ENCODE peak calls at places on chromosomes 12 and 14, in five cellular contexts. X is A549, C is AG04450, W is uterus, E is pancreas. B is an unnamed sample.
A peak's percentile ranks its signal among the peaks of the same experiment; 100 is the strongest.

GRCh38 chr14:77557391-77557790 is 58.8 kb upstream of the ISM2 start:
- DNase-seq in X (no peak), C (no peak), W (no peak), E (no peak), B (no peak)

GRCh38 chr14:66403183-66403582 is 83.0 kb upstream of the CCDC196 start:
- DNase-seq in X (peak; percentile 59), C (no peak), W (no peak), E (no peak), B (no peak)

GRCh38 chr12:132803883-132804282 is 24.8 kb downstream of the GOLGA3 start:
- DNase-seq in X (no peak), C (no peak), W (peak; percentile 66), E (no peak), B (no peak)

GRCh38 chr14:66651536-66652220 is 143.7 kb downstream of the GPHN start:
- DNase-seq in X (no peak), C (no peak), W (no peak), E (no peak), B (no peak)

GRCh38 chr12:40819427-40820108 is 127.3 kb downstream of the CNTN1 start:
- DNase-seq in X (peak; percentile 38), C (no peak), W (peak; percentile 19), E (no peak), B (no peak)

GRCh38 chr12:110677206-110677911 is 11.6 kb downstream of the HVCN1 start:
- DNase-seq in X (no peak), C (no peak), W (no peak), E (no peak), B (no peak)

GRCh38 chr12:12718853-12719252 is 1.7 kb downstream of the CDKN1B start:
- DNase-seq in X (peak; percentile 39), C (no peak), W (no peak), E (no peak), B (no peak)

GRCh38 chr14:20499108-20499507 is 6.2 kb upstream of the RNASE10 start:
- DNase-seq in X (no peak), C (no peak), W (no peak), E (no peak), B (no peak)

GRCh38 chr12:32249701-32250270 is 143.1 kb downstream of the BICD1 start:
- DNase-seq in X (no peak), C (no peak), W (no peak), E (no peak), B (no peak)

GRCh38 chr12:29039013-29039412 is 110.1 kb upstream of the FAR2 start:
- DNase-seq in X (no peak), C (peak; percentile 60), W (no peak), E (no peak), B (no peak)

GRCh38 chr12:12428961-12429657 is 72.2 kb downstream of the BORCS5 start:
- DNase-seq in X (no peak), C (no peak), W (no peak), E (no peak), B (no peak)

GRCh38 chr14:102693006-102693755 is 84.1 kb upstream of the TRAF3 start:
- DNase-seq in X (no peak), C (no peak), W (no peak), E (no peak), B (no peak)

GRCh38 chr14:105748204-105748578 is 221.8 kb downstream of the TMEM121 start:
- DNase-seq in X (peak; percentile 22), C (no peak), W (peak; percentile 34), E (no peak), B (no peak)

DNA sequence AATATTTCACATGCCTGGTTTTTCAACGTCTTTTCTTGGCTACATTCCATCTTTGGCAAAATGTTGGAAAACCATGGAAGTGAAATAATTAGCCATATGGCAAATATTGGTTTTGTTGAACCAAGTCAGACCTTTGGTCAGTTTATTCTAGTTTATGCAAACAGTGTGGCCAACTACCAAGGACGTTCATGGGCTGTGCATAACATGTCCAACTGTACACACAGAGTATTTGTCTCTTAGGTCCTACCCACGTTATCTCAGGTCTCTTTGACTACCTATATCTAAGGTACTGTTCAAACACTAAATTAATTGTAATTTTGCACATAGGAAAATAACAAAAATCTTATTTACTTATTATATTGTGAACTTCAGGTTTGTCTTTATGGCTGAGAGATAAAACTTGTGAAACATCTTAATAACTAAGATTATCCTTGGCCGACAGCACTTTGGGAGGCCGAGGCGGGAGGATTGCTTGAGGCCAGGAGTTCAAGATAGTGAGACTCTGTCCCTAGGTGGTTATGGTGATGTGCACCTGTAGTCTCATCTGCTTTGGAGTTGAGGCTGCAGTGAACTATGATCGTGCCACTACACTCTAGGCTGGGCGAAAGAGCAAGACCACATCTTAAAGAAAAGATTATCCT is 22.4 kb downstream of the DIP2B start:
- DNase-seq in X (no peak), C (no peak), W (no peak), E (peak; percentile 47), B (no peak)
- H3K4me3 ChIP-seq in X (no peak overlapping the region), C (no peak overlapping the region), W (no peak overlapping the region), E (no peak overlapping the region), B (no peak overlapping the region)

GRCh38 chr14:88823968-88824313 is 510 bp upstream of the TTC8 start:
- DNase-seq in X (no peak), C (no peak), W (no peak), E (no peak), B (no peak)

GRCh38 chr14:88821888-88822287 is 2.6 kb upstream of the TTC8 start:
- DNase-seq in X (no peak), C (no peak), W (no peak), E (no peak), B (no peak)

GRCh38 chr14:88825078-88825458 is 617 bp downstream of the TTC8 start:
- DNase-seq in X (no peak), C (no peak), W (no peak), E (no peak), B (no peak)

GRCh38 chr14:88824314-88825077 is at the start of gene TTC8:
- DNase-seq in X (peak; percentile 93), C (peak; percentile 70), W (peak; percentile 87), E (peak; percentile 85), B (peak; percentile 86)

DNA sequence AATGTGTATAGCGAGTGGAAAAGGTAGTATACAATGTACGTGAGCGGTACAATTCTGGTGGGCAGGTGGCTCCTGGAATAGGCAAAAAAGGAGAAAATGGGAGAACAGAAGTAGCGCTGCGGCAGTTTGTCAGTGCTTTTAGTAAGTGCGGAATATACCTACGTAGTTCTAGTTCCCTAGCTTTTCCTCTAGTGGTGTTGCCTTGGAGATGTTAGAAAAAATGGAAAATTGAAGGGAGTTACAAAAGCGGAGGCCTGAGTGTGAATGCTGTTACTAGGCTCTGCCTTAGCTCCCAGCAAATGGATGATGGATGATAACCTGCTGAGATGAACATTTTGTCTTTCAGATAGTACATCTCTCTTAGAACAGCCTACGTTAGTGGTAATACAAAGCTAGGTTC is 1.1 kb downstream of the TTC8 start:
- DNase-seq in X (no peak), C (no peak), W (no peak), E (no peak), B (no peak)
- H3K4me3 ChIP-seq in X (peak overlapping the region; percentile 85), C (peak overlapping the region; percentile 82), W (no peak overlapping the region), E (peak overlapping the region; percentile 82), B (no peak overlapping the region)

GRCh38 chr12:54140958-54141388 is 47.8 kb downstream of the SMUG1 start:
- DNase-seq in X (no peak), C (no peak), W (peak; percentile 72), E (no peak), B (peak; percentile 5)
- H3K4me3 ChIP-seq in X (no peak overlapping the region), C (no peak overlapping the region), W (no peak overlapping the region), E (no peak overlapping the region), B (no peak overlapping the region)

DNA sequence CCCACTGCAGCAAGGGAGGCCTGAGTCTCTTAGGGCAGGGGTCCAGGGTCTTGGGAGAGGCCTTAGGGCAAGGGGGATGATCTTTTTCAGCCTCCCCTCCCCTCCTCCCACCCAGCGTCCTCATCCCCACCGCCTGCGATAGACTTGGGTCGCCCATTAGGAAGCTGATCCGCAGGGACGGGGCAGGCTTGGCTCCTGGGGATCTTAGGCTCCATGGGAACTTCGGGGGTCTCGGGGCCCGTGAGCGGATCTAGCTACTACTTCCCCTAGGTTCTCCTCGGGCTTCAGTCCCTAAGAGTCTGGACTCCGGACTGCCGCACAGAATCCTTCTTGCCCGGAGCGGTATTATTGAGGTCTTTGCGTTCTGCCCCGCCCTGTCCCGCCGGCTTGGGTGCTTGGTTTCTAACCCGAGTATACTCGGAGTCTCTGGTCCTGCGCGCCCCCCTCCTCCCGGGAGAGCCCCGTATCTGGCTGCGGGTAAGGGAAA is 2.2 kb upstream of the PTHLH start:
- DNase-seq in X (no peak), C (no peak), W (no peak), E (no peak), B (no peak)
- H3K4me3 ChIP-seq in X (peak overlapping the region; percentile 37), C (peak overlapping the region; percentile 50), W (peak overlapping the region; percentile 10), E (peak overlapping the region; percentile 53), B (no peak overlapping the region)

GRCh38 chr12:75951399-75952228 is 80.0 kb downstream of the PHLDA1 start:
- DNase-seq in X (peak; percentile 61), C (no peak), W (no peak), E (no peak), B (no peak)

GRCh38 chr12:75955251-75955650 is 76.3 kb downstream of the PHLDA1 start:
- DNase-seq in X (no peak), C (no peak), W (no peak), E (no peak), B (no peak)

GRCh38 chr12:75954749-75955148 is 76.8 kb downstream of the PHLDA1 start:
- DNase-seq in X (no peak), C (no peak), W (no peak), E (no peak), B (no peak)

GRCh38 chr12:75953312-75953906 is 78.2 kb downstream of the PHLDA1 start:
- DNase-seq in X (peak; percentile 88), C (no peak), W (no peak), E (no peak), B (no peak)

GRCh38 chr12:75954076-75954475 is 77.5 kb downstream of the PHLDA1 start:
- DNase-seq in X (peak; percentile 94), C (peak; percentile 78), W (no peak), E (no peak), B (peak; percentile 32)
- H3K4me3 ChIP-seq in X (no peak overlapping the region), C (no peak overlapping the region), W (no peak overlapping the region), E (no peak overlapping the region), B (no peak overlapping the region)

GRCh38 chr14:59483360-59483759 is 848 bp downstream of the L3HYPDH start:
- DNase-seq in X (peak; percentile 47), C (peak; percentile 41), W (no peak), E (peak; percentile 7), B (no peak)

GRCh38 chr14:59483819-59484610 is at the start of the genes JKAMP and L3HYPDH:
- DNase-seq in X (peak; percentile 96), C (peak; percentile 87), W (peak; percentile 96), E (peak; percentile 97), B (peak; percentile 99)

GRCh38 chr14:59482471-59483331 is 1.5 kb downstream of the L3HYPDH start:
- DNase-seq in X (peak; percentile 83), C (peak; percentile 89), W (peak; percentile 18), E (peak; percentile 16), B (peak; percentile 62)

GRCh38 chr14:59481407-59482119 is 2.6 kb downstream of the L3HYPDH start:
- DNase-seq in X (peak; percentile 52), C (no peak), W (no peak), E (no peak), B (no peak)

DNA sequence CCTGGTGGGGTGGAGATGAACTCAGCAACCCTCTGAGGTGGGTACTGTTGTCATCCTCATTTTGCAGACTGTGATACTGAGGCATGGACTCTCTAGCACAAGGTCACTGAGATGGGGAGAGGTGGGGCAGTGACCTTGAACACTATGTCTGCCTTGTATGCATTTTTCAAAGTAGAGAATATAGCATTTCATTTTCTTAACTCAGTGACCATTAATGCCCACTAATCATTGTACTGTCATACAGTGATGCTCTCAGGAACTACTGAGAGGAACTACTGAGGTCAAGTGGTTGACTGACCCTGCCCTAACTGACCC is 2.1 kb downstream of the L3HYPDH start:
- DNase-seq in X (no peak), C (no peak), W (no peak), E (no peak), B (no peak)
- H3K4me3 ChIP-seq in X (peak overlapping the region; percentile 82), C (peak overlapping the region; percentile 87), W (no peak overlapping the region), E (no peak overlapping the region), B (no peak overlapping the region)